ENCODE peak calls at places on chromosome 12, in nine cellular contexts. I is activated naive CD4-positive, alpha-beta T cell; Y is hypothalamus; S is NCI-H1105; H is ascending aorta; M is GM04503; D is right cardiac atrium; N is stimulated activated CD8-positive, alpha-beta memory T cell treated with anti-CD3 and anti-CD28 coated beads, Interleukin-4, amount 100 ng/mL, for 1 hour; L is activated naive CD8-positive, alpha-beta T cell treated with anti-CD3 and anti-CD28 coated beads, Interleukin-2, amount 50 U/mL, for 24 hours. G is an unnamed sample.

GRCh38 chr12:54370218-54370730 is 6.0 kb upstream of the GPR84 start:
- DNase-seq in Y (peak; percentile 70), H (no peak), N (no peak), S (no peak), L (no peak), M (no peak), I (no peak), D (peak; percentile 91), G (peak; percentile 79)

GRCh38 chr12:116138781-116139180 is 138.7 kb downstream of the MED13L start:
- DNase-seq in Y (no peak), N (no peak), S (no peak), I (no peak), L (no peak), M (no peak), D (no peak), H (no peak), G (no peak)

GRCh38 chr12:64609543-64610091 is 678 bp upstream of the RASSF3 start:
- DNase-seq in M (no peak), H (no peak), I (no peak), L (no peak), N (no peak), D (no peak), S (no peak), Y (no peak), G (no peak)

GRCh38 chr12:116336542-116337065 is 59.1 kb upstream of the MED13L start:
- DNase-seq in H (no peak), S (no peak), N (no peak), L (peak; percentile 24), D (no peak), M (no peak), I (no peak), Y (no peak), G (peak; percentile 81)

GRCh38 chr12:52524898-52525591 is 4.9 kb upstream of the KRT5 start:
- DNase-seq in S (no peak), Y (no peak), I (no peak), L (no peak), H (no peak), M (no peak), N (no peak), D (no peak), G (no peak)

GRCh38 chr12:11598900-11599299 is 50.6 kb upstream of the ETV6 start:
- DNase-seq in N (no peak), L (no peak), S (no peak), H (no peak), Y (no peak), I (no peak), D (no peak), M (no peak), G (no peak)

GRCh38 chr12:57216014-57216891 is at the start of gene NXPH4:
- DNase-seq in Y (no peak), M (no peak), S (peak; percentile 15), H (no peak), L (peak; percentile 60), N (peak; percentile 30), I (no peak), D (peak; percentile 58), G (peak; percentile 94)

GRCh38 chr12:27531916-27532315 is 7.9 kb downstream of the PPFIBP1 start:
- DNase-seq in N (no peak), S (no peak), Y (no peak), D (no peak), H (no peak), L (no peak), M (no peak), I (no peak), G (no peak)

GRCh38 chr12:6915023-6915788 is 826 bp downstream of the ENO2 start:
- DNase-seq in H (no peak), Y (no peak), L (no peak), M (no peak), N (no peak), S (no peak), I (no peak), D (peak; percentile 48), G (peak; percentile 70)

GRCh38 chr12:32309811-32310755 is 89.3 kb upstream of the FGD4 start:
- DNase-seq in L (no peak), M (no peak), Y (no peak), I (no peak), N (no peak), S (peak; percentile 25), H (no peak), D (no peak), G (peak; percentile 60)

GRCh38 chr12:50572275-50572674 is 67.5 kb downstream of the DIP2B start:
- DNase-seq in M (peak; percentile 79), H (no peak), Y (no peak), L (no peak), D (no peak), N (no peak), I (no peak), S (no peak), G (no peak)

GRCh38 chr12:116102019-116102418 is 175.5 kb downstream of the MED13L start:
- DNase-seq in I (no peak), D (no peak), Y (no peak), S (no peak), M (no peak), L (no peak), H (no peak), N (no peak), G (no peak)